ENCODE peak calls at places on chromosomes 7 and 10, in five cellular contexts. E is lower lobe of right lung, T is brain microvascular endothelial cell, B is tibial artery, Z is BJ. D is an unnamed sample.

GRCh38 chr10:60863796-60864195 is 80.2 kb downstream of the RHOBTB1 start:
- DNase-seq in E (no peak), T (no peak), B (no peak), Z (no peak), D (no peak)

GRCh38 chr7:29921404-29922010 is 68.1 kb downstream of the SCRN1 start:
- DNase-seq in E (no peak), T (peak), B (no peak), Z (no peak), D (peak)

GRCh38 chr10:82492647-82493046 is 617.7 kb downstream of the NRG3 start:
- DNase-seq in E (no peak), T (no peak), B (no peak), Z (no peak), D (no peak)

GRCh38 chr10:63522129-63522687 is 1.0 kb downstream of the REEP3 start:
- DNase-seq in E (no peak), T (no peak), B (no peak), Z (no peak), D (no peak)

GRCh38 chr10:30284860-30285594 is 64.1 kb downstream of the MTPAP start:
- DNase-seq in E (no peak), T (peak), B (no peak), Z (no peak), D (no peak)

GRCh38 chr10:24344279-24344678 is 135.3 kb downstream of the KIAA1217 start:
- DNase-seq in E (no peak), T (peak), B (no peak), Z (peak), D (no peak)

GRCh38 chr10:28087675-28088351 is 88.9 kb upstream of the ODAD2 start:
- DNase-seq in E (no peak), T (peak), B (no peak), Z (no peak), D (no peak)

GRCh38 chr10:70619271-70620019 is 16.9 kb upstream of the PRF1 start:
- DNase-seq in E (no peak), T (peak), B (no peak), Z (no peak), D (no peak)

GRCh38 chr10:60125928-60126327 is 219.6 kb upstream of the CCDC6 start:
- DNase-seq in E (no peak), T (no peak), B (no peak), Z (no peak), D (no peak)

GRCh38 chr7:117872565-117873055 is 631 bp downstream of the CTTNBP2 start:
- DNase-seq in E (no peak), T (peak), B (peak), Z (no peak), D (no peak)
- H3K4me3 ChIP-seq in E (peak), T (peak), B (peak), Z (peak), D (no peak)

DNA sequence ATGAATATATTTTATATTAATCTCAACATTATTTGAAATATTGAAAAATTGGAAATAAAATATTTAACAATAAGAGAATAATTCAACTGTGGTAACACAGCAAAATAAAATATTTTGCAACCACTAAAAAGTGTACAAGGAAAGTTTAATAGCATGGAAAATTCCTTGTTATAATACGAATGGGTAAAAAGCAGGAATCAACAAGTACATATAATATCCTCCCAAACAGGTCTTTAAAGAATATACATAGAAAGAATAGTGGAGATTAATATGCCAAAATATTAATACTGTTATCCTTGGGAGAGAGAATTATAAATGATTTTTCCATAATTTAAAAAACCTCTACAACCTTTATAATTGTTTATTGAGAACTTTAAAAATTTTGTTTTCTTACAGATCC is 1.0 kb downstream of the DNAJC12 start:
- DNase-seq in E (no peak), T (no peak), B (no peak), Z (no peak), D (no peak)
- H3K4me3 ChIP-seq in E (no peak), T (peak), B (no peak), Z (no peak), D (no peak)

DNA sequence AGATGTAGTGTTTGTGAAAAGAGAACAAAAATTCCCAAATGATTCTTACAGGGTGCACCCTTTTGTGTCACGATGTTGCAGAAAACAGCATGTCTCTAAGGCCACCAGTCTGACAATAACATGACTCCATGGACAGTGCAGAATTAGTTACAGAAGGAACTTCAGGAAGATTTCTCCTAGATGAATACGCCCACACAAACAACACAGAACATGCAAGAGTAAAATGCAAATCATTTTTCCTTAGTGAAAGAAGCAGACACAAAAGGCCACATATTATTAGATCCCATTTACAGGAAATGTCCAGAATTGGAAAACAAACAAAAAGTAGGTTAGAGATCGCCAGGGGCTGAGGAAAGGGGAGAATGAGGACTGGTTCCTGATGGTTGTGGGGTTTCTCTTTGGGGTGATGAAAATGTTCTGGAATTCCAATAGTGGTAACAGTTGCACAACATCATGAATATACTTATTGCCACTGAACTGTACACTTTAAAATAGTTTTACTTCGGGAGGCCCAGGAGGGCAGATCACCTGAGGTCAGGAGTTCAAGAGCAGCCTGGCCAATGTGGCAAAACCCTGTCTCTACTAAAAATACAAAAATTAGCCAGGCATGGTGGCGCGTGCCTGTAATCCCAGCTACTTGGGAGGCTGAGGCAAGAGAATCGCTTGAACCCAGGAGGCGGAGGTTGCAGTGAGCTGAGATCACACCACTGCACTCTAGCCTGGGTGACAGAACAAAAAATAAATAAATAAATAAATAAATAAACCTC is 10.2 kb downstream of the ZC3HAV1 start:
- DNase-seq in E (no peak), T (no peak), B (no peak), Z (no peak), D (no peak)
- H3K4me3 ChIP-seq in E (no peak), T (no peak), B (no peak), Z (no peak), D (peak)

DNA sequence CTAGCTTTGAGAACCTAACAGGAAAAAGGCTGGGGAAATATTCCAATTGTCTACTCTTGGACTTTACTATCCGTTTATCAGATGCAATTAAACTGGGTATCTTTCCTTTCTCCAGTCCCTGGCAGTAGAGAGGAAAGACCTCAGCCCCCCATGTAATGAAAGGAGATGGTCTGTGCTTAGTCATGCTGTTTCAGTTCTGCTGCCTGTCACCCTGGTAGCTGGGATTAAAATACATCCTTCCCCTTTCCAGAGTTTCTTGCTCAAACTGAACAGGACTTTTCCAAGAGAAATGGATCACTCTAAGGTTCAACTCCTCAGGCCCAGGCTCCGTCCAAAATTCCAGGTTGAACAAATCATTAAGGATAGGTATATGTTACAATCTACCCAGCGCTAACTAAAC is 202.9 kb downstream of the PTEN start:
- DNase-seq in E (no peak), T (no peak), B (no peak), Z (no peak), D (no peak)
- H3K4me3 ChIP-seq in E (no peak), T (no peak), B (no peak), Z (no peak), D (no peak)

GRCh38 chr10:100683545-100684127 is 61.7 kb upstream of the PAX2 start:
- DNase-seq in E (no peak), T (no peak), B (no peak), Z (no peak), D (no peak)

GRCh38 chr10:100685331-100685730 is 60.1 kb upstream of the PAX2 start:
- DNase-seq in E (no peak), T (no peak), B (no peak), Z (no peak), D (no peak)

GRCh38 chr10:100687143-100687953 is 58.0 kb upstream of the PAX2 start:
- DNase-seq in E (no peak), T (no peak), B (no peak), Z (no peak), D (no peak)

GRCh38 chr10:100683004-100683403 is 62.4 kb upstream of the PAX2 start:
- DNase-seq in E (no peak), T (no peak), B (no peak), Z (no peak), D (no peak)

GRCh38 chr10:100684688-100685235 is 60.6 kb upstream of the PAX2 start:
- DNase-seq in E (no peak), T (no peak), B (no peak), Z (no peak), D (no peak)
- H3K4me3 ChIP-seq in E (no peak), T (no peak), B (no peak), Z (no peak), D (no peak)

GRCh38 chr7:42856605-42856987 is 55.3 kb downstream of the C7orf25 start:
- DNase-seq in E (no peak), T (no peak), B (no peak), Z (no peak), D (no peak)
- H3K4me3 ChIP-seq in E (peak), T (peak), B (peak), Z (peak), D (no peak)